ENCODE peak calls at places on chromosomes 3 and 15, in ten cellular contexts. O is activated gamma-delta T cell treated with Interleukin-2 at 50 U/mL for 16 hours; H is GM13976; I is T-helper 9 cell; F is HT1080; W is HS-5; R is activated T-cell treated with anti-CD3 and anti-CD28 coated beads, Interleukin-2, amount 50 U/mL, for 1 hour; U is KBM-7; G is SHP77 treated with DMSO at 0.1 percent for 48 hours; E is cardiac muscle cell. X is an unnamed sample.
A peak's percentile ranks its signal among the peaks of the same experiment; 100 is the strongest.

GRCh38 chr15:92228830-92229229 is 164.9 kb upstream of the ST8SIA2 start:
- DNase-seq in O (no peak), H (no peak), I (no peak), F (no peak), W (no peak), R (no peak), U (no peak), G (no peak), E (no peak), X (no peak)

GRCh38 chr15:70704731-70705130 is 58.6 kb downstream of the UACA start:
- DNase-seq in O (no peak), H (no peak), I (no peak), F (no peak), W (no peak), R (no peak), U (no peak), G (no peak), E (no peak), X (no peak)

GRCh38 chr15:27530994-27531393 is 560.0 kb downstream of the GABRG3 start:
- DNase-seq in O (no peak), H (no peak), I (no peak), F (no peak), W (no peak), R (no peak), U (no peak), G (no peak), E (no peak), X (no peak)

GRCh38 chr3:119557192-119557873 is 2.1 kb downstream of the CD80 start:
- DNase-seq in O (no peak), H (no peak), I (no peak), F (no peak), W (no peak), R (no peak), U (no peak), G (no peak), E (no peak), X (no peak)

GRCh38 chr15:57017024-57017423 is 98.6 kb downstream of the TCF12 start:
- DNase-seq in O (no peak), H (no peak), I (no peak), F (peak; percentile 16), W (no peak), R (no peak), U (peak; percentile 43), G (peak; percentile 3), E (peak; percentile 42), X (no peak)

GRCh38 chr3:82038536-82038935 is 277.1 kb upstream of the GBE1 start:
- DNase-seq in O (no peak), H (no peak), I (no peak), F (no peak), W (no peak), R (no peak), U (no peak), G (no peak), E (no peak), X (no peak)

GRCh38 chr15:41125950-41126642 is 10.0 kb upstream of the INO80 start:
- DNase-seq in O (no peak), H (no peak), I (no peak), F (peak; percentile 51), W (no peak), R (no peak), U (no peak), G (no peak), E (no peak), X (no peak)

GRCh38 chr3:173397161-173398110 is at the start of gene NLGN1:
- DNase-seq in O (no peak), H (peak; percentile 25), I (no peak), F (peak; percentile 79), W (no peak), R (no peak), U (peak; percentile 66), G (peak; percentile 56), E (peak; percentile 82), X (peak; percentile 50)

GRCh38 chr3:43892061-43892460 is 201.3 kb downstream of the ABHD5 start:
- DNase-seq in O (no peak), H (no peak), I (no peak), F (no peak), W (no peak), R (no peak), U (no peak), G (no peak), E (no peak), X (no peak)

GRCh38 chr3:45280971-45281370 is 54.9 kb upstream of the TMEM158 start:
- DNase-seq in O (no peak), H (no peak), I (no peak), F (no peak), W (no peak), R (no peak), U (no peak), G (no peak), E (no peak), X (no peak)

GRCh38 chr3:36852071-36852470 is 87.7 kb upstream of the DCLK3 start:
- DNase-seq in O (no peak), H (no peak), I (no peak), F (no peak), W (no peak), R (no peak), U (no peak), G (no peak), E (peak; percentile 33), X (no peak)

GRCh38 chr3:57977755-57978715 is 30.2 kb upstream of the FLNB start:
- DNase-seq in O (no peak), H (no peak), I (no peak), F (peak; percentile 48), W (no peak), R (no peak), U (no peak), G (no peak), E (no peak), X (no peak)

GRCh38 chr15:51966192-51966591 is 5.4 kb downstream of the LEO1 start:
- DNase-seq in O (no peak), H (no peak), I (no peak), F (no peak), W (no peak), R (no peak), U (no peak), G (no peak), E (no peak), X (no peak)

GRCh38 chr3:12810013-12810780 is 13.7 kb downstream of the CAND2 start:
- DNase-seq in O (peak; percentile 97), H (peak; percentile 100), I (peak; percentile 95), F (peak; percentile 78), W (peak; percentile 53), R (peak; percentile 95), U (peak; percentile 40), G (no peak), E (peak; percentile 94), X (peak; percentile 99)

GRCh38 chr3:98812851-98813374 is 49.8 kb downstream of the ST3GAL6 start:
- DNase-seq in O (no peak), H (peak; percentile 13), I (no peak), F (no peak), W (no peak), R (no peak), U (peak; percentile 69), G (peak; percentile 56), E (peak; percentile 70), X (no peak)

GRCh38 chr15:27235161-27235560 is 264.2 kb downstream of the GABRG3 start:
- DNase-seq in O (no peak), H (no peak), I (no peak), F (no peak), W (no peak), R (no peak), U (no peak), G (no peak), E (no peak), X (no peak)

GRCh38 chr15:46110755-46111154 is 475.9 kb downstream of the SQOR start:
- DNase-seq in O (no peak), H (no peak), I (no peak), F (no peak), W (no peak), R (no peak), U (no peak), G (no peak), E (no peak), X (no peak)

GRCh38 chr15:40238481-40238926 is 359 bp upstream of the PAK6 start:
- DNase-seq in O (no peak), H (no peak), I (no peak), F (no peak), W (no peak), R (no peak), U (no peak), G (no peak), E (no peak), X (no peak)

GRCh38 chr3:148078659-148079058 is 619.0 kb upstream of the AGTR1 start:
- DNase-seq in O (no peak), H (no peak), I (no peak), F (no peak), W (no peak), R (no peak), U (no peak), G (no peak), E (no peak), X (no peak)

GRCh38 chr3:156218353-156218744 is 98.0 kb downstream of the KCNAB1 start:
- DNase-seq in O (no peak), H (no peak), I (no peak), F (peak; percentile 62), W (no peak), R (no peak), U (no peak), G (peak; percentile 87), E (no peak), X (no peak)

GRCh38 chr3:23099021-23099420 is 104.1 kb upstream of the UBE2E2 start:
- DNase-seq in O (no peak), H (no peak), I (no peak), F (no peak), W (no peak), R (no peak), U (no peak), G (no peak), E (no peak), X (no peak)

GRCh38 chr3:103787164-103787871 is 1352.5 kb downstream of the ZPLD1 start:
- DNase-seq in O (no peak), H (no peak), I (no peak), F (no peak), W (no peak), R (no peak), U (no peak), G (no peak), E (no peak), X (no peak)

GRCh38 chr3:43309372-43310305 is 23.3 kb downstream of the SNRK start:
- DNase-seq in O (no peak), H (no peak), I (no peak), F (no peak), W (no peak), R (no peak), U (no peak), G (no peak), E (no peak), X (no peak)

GRCh38 chr3:188233320-188233719 is 79.4 kb downstream of the LPP start:
- DNase-seq in O (no peak), H (no peak), I (no peak), F (no peak), W (no peak), R (no peak), U (no peak), G (no peak), E (no peak), X (no peak)

GRCh38 chr3:159884661-159885402 is 103.8 kb upstream of the IL12A start:
- DNase-seq in O (no peak), H (peak; percentile 57), I (no peak), F (peak; percentile 74), W (peak; percentile 33), R (no peak), U (peak; percentile 78), G (peak; percentile 29), E (peak; percentile 71), X (no peak)

GRCh38 chr3:106381265-106381942 is 512.6 kb upstream of the CBLB start:
- DNase-seq in O (no peak), H (no peak), I (no peak), F (no peak), W (no peak), R (no peak), U (no peak), G (no peak), E (no peak), X (no peak)

GRCh38 chr3:130820976-130821375 is 72.9 kb upstream of the ATP2C1 start:
- DNase-seq in O (no peak), H (no peak), I (no peak), F (peak; percentile 92), W (peak; percentile 86), R (no peak), U (peak; percentile 35), G (no peak), E (peak; percentile 79), X (no peak)

GRCh38 chr15:52295421-52295991 is at the start of gene MYO5C:
- DNase-seq in O (no peak), H (no peak), I (no peak), F (no peak), W (no peak), R (no peak), U (peak; percentile 75), G (peak; percentile 70), E (peak; percentile 37), X (peak; percentile 21)